ENCODE peak calls at places on chromosomes 16 and 17, in ten cellular contexts. L is left ventricle myocardium superior; T is A673; Y is T-helper 9 cell; X is GM18507; B is T-helper 1 cell; F is stimulated activated naive CD8-positive, alpha-beta T cell treated with anti-CD3 and anti-CD28 coated beads, Interleukin-15, Interleukin-2, amounts not matched to agents 100 U/mL and 50 U/mL, for 24 hours; K is left colon; Z is A549; M is NCI-H2171. G is an unnamed sample.

GRCh38 chr17:79020631-79021301 is 3.2 kb upstream of the C1QTNF1 start:
- DNase-seq in L (no peak), T (no peak), Y (no peak), X (no peak), B (no peak), F (no peak), K (no peak), Z (no peak), M (no peak), G (no peak)

GRCh38 chr17:43701318-43701743 is 39.6 kb upstream of the MEOX1 start:
- DNase-seq in L (no peak), T (no peak), Y (no peak), X (peak; percentile 45), B (no peak), F (peak; percentile 71), K (no peak), Z (no peak), M (no peak), G (no peak)

GRCh38 chr16:16019488-16019887 is 70.1 kb downstream of the ABCC1 start:
- DNase-seq in L (no peak), T (peak; percentile 48), Y (no peak), X (no peak), B (no peak), F (no peak), K (no peak), Z (peak; percentile 86), M (no peak), G (no peak)

GRCh38 chr17:12231027-12231682 is 210.5 kb downstream of the MAP2K4 start:
- DNase-seq in L (no peak), T (no peak), Y (no peak), X (no peak), B (no peak), F (no peak), K (no peak), Z (peak; percentile 70), M (no peak), G (no peak)

GRCh38 chr17:48071654-48072053 is 23.5 kb downstream of the NFE2L1 start:
- DNase-seq in L (no peak), T (no peak), Y (no peak), X (no peak), B (no peak), F (no peak), K (no peak), Z (no peak), M (no peak), G (no peak)

GRCh38 chr16:73887895-73888294 is 408.7 kb upstream of the PSMD7 start:
- DNase-seq in L (no peak), T (no peak), Y (no peak), X (no peak), B (no peak), F (no peak), K (no peak), Z (no peak), M (no peak), G (no peak)

GRCh38 chr16:14672403-14672971 is 21.6 kb downstream of the PLA2G10 start:
- DNase-seq in L (no peak), T (peak; percentile 13), Y (no peak), X (peak; percentile 45), B (no peak), F (no peak), K (peak; percentile 48), Z (peak; percentile 20), M (no peak), G (no peak)

GRCh38 chr16:67108489-67108888 is 1.3 kb upstream of the PHAF1 start:
- DNase-seq in L (no peak), T (no peak), Y (no peak), X (no peak), B (no peak), F (no peak), K (no peak), Z (no peak), M (no peak), G (no peak)

GRCh38 chr16:26667271-26667703 is 399.4 kb upstream of the C16orf82 start:
- DNase-seq in L (no peak), T (peak; percentile 37), Y (no peak), X (no peak), B (no peak), F (no peak), K (no peak), Z (no peak), M (no peak), G (no peak)

GRCh38 chr17:69557339-69557738 is 142.8 kb downstream of the MAP2K6 start:
- DNase-seq in L (no peak), T (no peak), Y (no peak), X (no peak), B (no peak), F (no peak), K (no peak), Z (no peak), M (no peak), G (no peak)

GRCh38 chr17:18246880-18247612 is 11.5 kb downstream of the FLII start:
- DNase-seq in L (peak; percentile 72), T (peak; percentile 74), Y (no peak), X (no peak), B (no peak), F (peak; percentile 53), K (peak; percentile 96), Z (peak; percentile 73), M (peak; percentile 52), G (no peak)

GRCh38 chr17:48358203-48358602 is 71.8 kb downstream of the SKAP1 start:
- DNase-seq in L (no peak), T (no peak), Y (no peak), X (no peak), B (no peak), F (no peak), K (no peak), Z (no peak), M (no peak), G (no peak)

GRCh38 chr16:80710918-80711317 is 93.5 kb downstream of the CDYL2 start:
- DNase-seq in L (no peak), T (no peak), Y (no peak), X (no peak), B (no peak), F (no peak), K (no peak), Z (no peak), M (no peak), G (no peak)

GRCh38 chr17:43601280-43602050 is 55.3 kb upstream of the ETV4 start:
- DNase-seq in L (peak; percentile 57), T (no peak), Y (no peak), X (no peak), B (no peak), F (no peak), K (peak; percentile 19), Z (no peak), M (no peak), G (no peak)

GRCh38 chr16:47258874-47259461 is 115.2 kb upstream of the NETO2 start:
- DNase-seq in L (no peak), T (peak; percentile 56), Y (no peak), X (peak; percentile 14), B (no peak), F (peak; percentile 10), K (no peak), Z (peak; percentile 52), M (no peak), G (peak; percentile 11)

GRCh38 chr17:67477687-67478086 is 100.6 kb downstream of the PITPNC1 start:
- DNase-seq in L (no peak), T (no peak), Y (peak; percentile 23), X (no peak), B (peak; percentile 17), F (peak; percentile 69), K (no peak), Z (no peak), M (no peak), G (no peak)

GRCh38 chr16:65667013-65667578 is 545.2 kb upstream of the CDH11 start:
- DNase-seq in L (no peak), T (peak; percentile 65), Y (no peak), X (no peak), B (no peak), F (no peak), K (no peak), Z (no peak), M (no peak), G (peak; percentile 31)

GRCh38 chr16:35598696-35599332 is 2139.4 kb downstream of the TP53TG3F start:
- DNase-seq in L (no peak), T (no peak), Y (no peak), X (no peak), B (no peak), F (no peak), K (no peak), Z (peak; percentile 5), M (no peak), G (no peak)

GRCh38 chr16:71929048-71929447 is 33.7 kb downstream of the IST1 start:
- DNase-seq in L (no peak), T (no peak), Y (no peak), X (no peak), B (no peak), F (no peak), K (no peak), Z (no peak), M (no peak), G (peak; percentile 30)

GRCh38 chr17:14321476-14321949 is 20.6 kb downstream of the HS3ST3B1 start:
- DNase-seq in L (no peak), T (no peak), Y (no peak), X (no peak), B (no peak), F (no peak), K (no peak), Z (no peak), M (no peak), G (no peak)

GRCh38 chr17:80005360-80006338 is 30.0 kb downstream of the TBC1D16 start:
- DNase-seq in L (peak; percentile 52), T (peak; percentile 69), Y (peak; percentile 53), X (peak; percentile 90), B (peak; percentile 39), F (peak; percentile 66), K (peak; percentile 30), Z (peak; percentile 60), M (no peak), G (no peak)

GRCh38 chr16:67237396-67238277 is 9.6 kb downstream of the FHOD1 start:
- DNase-seq in L (peak; percentile 17), T (no peak), Y (no peak), X (no peak), B (no peak), F (no peak), K (no peak), Z (no peak), M (no peak), G (no peak)

GRCh38 chr16:47978491-47979490 is 177.0 kb downstream of the ABCC12 start:
- DNase-seq in L (no peak), T (no peak), Y (no peak), X (no peak), B (no peak), F (no peak), K (no peak), Z (no peak), M (no peak), G (no peak)

GRCh38 chr17:83133302-83134121 is 54.1 kb downstream of the METRNL start:
- DNase-seq in L (no peak), T (no peak), Y (no peak), X (no peak), B (no peak), F (peak; percentile 1), K (no peak), Z (no peak), M (no peak), G (no peak)

GRCh38 chr17:29664743-29665479 is 42.2 kb upstream of the CORO6 start:
- DNase-seq in L (no peak), T (no peak), Y (no peak), X (no peak), B (no peak), F (no peak), K (no peak), Z (peak; percentile 29), M (no peak), G (no peak)

GRCh38 chr17:37177234-37177633 is 198.6 kb upstream of the C17orf78 start:
- DNase-seq in L (no peak), T (no peak), Y (no peak), X (no peak), B (no peak), F (no peak), K (no peak), Z (no peak), M (peak; percentile 78), G (peak; percentile 75)

G was measured in pons.